ENCODE peak calls at places on chromosome 19, in five cellular contexts. One of them, this sample, is unnamed.
A peak's percentile ranks its signal among the peaks of the same experiment; 100 is the strongest.

GRCh38 chr19:35446194-35446593 is 1.9 kb upstream of the FFAR2 start:
- DNase-seq in PC-9: no peak
- DNase-seq in fibroblast of the aortic adventitia: no peak
- DNase-seq in body of pancreas: no peak
- DNase-seq in GM10248: peak; percentile 47
- DNase-seq in this sample: no peak

GRCh38 chr19:800360-801029 is 3.2 kb downstream of the PTBP1 start:
- DNase-seq in PC-9: peak; percentile 71
- DNase-seq in fibroblast of the aortic adventitia: peak; percentile 61
- DNase-seq in body of pancreas: peak; percentile 74
- DNase-seq in GM10248: no peak
- DNase-seq in this sample: peak; percentile 47

GRCh38 chr19:958967-959685 is 25.0 kb upstream of the WDR18 start:
- DNase-seq in PC-9: no peak
- DNase-seq in fibroblast of the aortic adventitia: no peak
- DNase-seq in body of pancreas: no peak
- DNase-seq in GM10248: no peak
- DNase-seq in this sample: no peak

GRCh38 chr19:9144920-9145319 is 4.7 kb downstream of the ZNF317 start:
- DNase-seq in PC-9: no peak
- DNase-seq in fibroblast of the aortic adventitia: peak; percentile 6
- DNase-seq in body of pancreas: no peak
- DNase-seq in GM10248: no peak
- DNase-seq in this sample: peak; percentile 13

GRCh38 chr19:19134687-19135158 is 3.6 kb downstream of the TMEM161A start:
- DNase-seq in PC-9: no peak
- DNase-seq in fibroblast of the aortic adventitia: no peak
- DNase-seq in body of pancreas: peak; percentile 53
- DNase-seq in GM10248: no peak
- DNase-seq in this sample: no peak

GRCh38 chr19:58483776-58484175 is 7.6 kb downstream of the ZNF446 start:
- DNase-seq in PC-9: no peak
- DNase-seq in fibroblast of the aortic adventitia: no peak
- DNase-seq in body of pancreas: no peak
- DNase-seq in GM10248: no peak
- DNase-seq in this sample: no peak

GRCh38 chr19:50371914-50372475 is 4.3 kb upstream of the NR1H2 start:
- DNase-seq in PC-9: no peak
- DNase-seq in fibroblast of the aortic adventitia: no peak
- DNase-seq in body of pancreas: no peak
- DNase-seq in GM10248: no peak
- DNase-seq in this sample: no peak

GRCh38 chr19:54169149-54169731 is 3.7 kb downstream of the TMC4 start:
- DNase-seq in PC-9: no peak
- DNase-seq in fibroblast of the aortic adventitia: no peak
- DNase-seq in body of pancreas: no peak
- DNase-seq in GM10248: no peak
- DNase-seq in this sample: no peak

GRCh38 chr19:29564574-29565005 is 38.8 kb downstream of the VSTM2B start:
- DNase-seq in PC-9: no peak
- DNase-seq in fibroblast of the aortic adventitia: no peak
- DNase-seq in body of pancreas: no peak
- DNase-seq in GM10248: no peak
- DNase-seq in this sample: no peak

GRCh38 chr19:54947381-54947780 is at the start of gene NLRP7:
- DNase-seq in PC-9: no peak
- DNase-seq in fibroblast of the aortic adventitia: no peak
- DNase-seq in body of pancreas: no peak
- DNase-seq in GM10248: no peak
- DNase-seq in this sample: no peak

GRCh38 chr19:14614099-14614412 is 31.2 kb downstream of the CLEC17A start:
- DNase-seq in PC-9: no peak
- DNase-seq in fibroblast of the aortic adventitia: no peak
- DNase-seq in body of pancreas: no peak
- DNase-seq in GM10248: peak; percentile 65
- DNase-seq in this sample: no peak

GRCh38 chr19:46726551-46726950 is 9.6 kb upstream of the PRKD2 start:
- DNase-seq in PC-9: peak; percentile 23
- DNase-seq in fibroblast of the aortic adventitia: no peak
- DNase-seq in body of pancreas: no peak
- DNase-seq in GM10248: no peak
- DNase-seq in this sample: no peak

GRCh38 chr19:49923055-49924003 is 5.7 kb upstream of the ATF5 start:
- DNase-seq in PC-9: no peak
- DNase-seq in fibroblast of the aortic adventitia: no peak
- DNase-seq in body of pancreas: no peak
- DNase-seq in GM10248: no peak
- DNase-seq in this sample: no peak

GRCh38 chr19:49881672-49882394 is 4.3 kb downstream of the TBC1D17 start:
- DNase-seq in PC-9: no peak
- DNase-seq in fibroblast of the aortic adventitia: no peak
- DNase-seq in body of pancreas: peak; percentile 11
- DNase-seq in GM10248: no peak
- DNase-seq in this sample: peak; percentile 41

GRCh38 chr19:5921777-5922176 is 7.7 kb downstream of the CAPS start:
- DNase-seq in PC-9: no peak
- DNase-seq in fibroblast of the aortic adventitia: no peak
- DNase-seq in body of pancreas: no peak
- DNase-seq in GM10248: no peak
- DNase-seq in this sample: no peak

GRCh38 chr19:16032509-16033135 is 43.7 kb upstream of the TPM4 start:
- DNase-seq in PC-9: no peak
- DNase-seq in fibroblast of the aortic adventitia: no peak
- DNase-seq in body of pancreas: no peak
- DNase-seq in GM10248: no peak
- DNase-seq in this sample: no peak

GRCh38 chr19:13843104-13843921 is 33.6 kb upstream of the NANOS3 start:
- DNase-seq in PC-9: peak; percentile 87
- DNase-seq in fibroblast of the aortic adventitia: peak; percentile 50
- DNase-seq in body of pancreas: peak; percentile 72
- DNase-seq in GM10248: no peak
- DNase-seq in this sample: peak; percentile 65

GRCh38 chr19:1449467-1450442 is at the start of gene APC2:
- DNase-seq in PC-9: no peak
- DNase-seq in fibroblast of the aortic adventitia: no peak
- DNase-seq in body of pancreas: no peak
- DNase-seq in GM10248: no peak
- DNase-seq in this sample: no peak

GRCh38 chr19:34172661-34173144 is 399 bp downstream of the LSM14A start:
- DNase-seq in PC-9: no peak
- DNase-seq in fibroblast of the aortic adventitia: no peak
- DNase-seq in body of pancreas: peak; percentile 22
- DNase-seq in GM10248: no peak
- DNase-seq in this sample: peak; percentile 44

GRCh38 chr19:16325671-16326400 is 1.2 kb downstream of the KLF2 start:
- DNase-seq in PC-9: no peak
- DNase-seq in fibroblast of the aortic adventitia: peak; percentile 46
- DNase-seq in body of pancreas: no peak
- DNase-seq in GM10248: no peak
- DNase-seq in this sample: peak; percentile 63

GRCh38 chr19:20359933-20360720 is 193.1 kb downstream of the ZNF486 start:
- DNase-seq in PC-9: no peak
- DNase-seq in fibroblast of the aortic adventitia: no peak
- DNase-seq in body of pancreas: peak; percentile 28
- DNase-seq in GM10248: no peak
- DNase-seq in this sample: no peak

GRCh38 chr19:48750351-48750750 is 2.1 kb downstream of the FUT1 start:
- DNase-seq in PC-9: no peak
- DNase-seq in fibroblast of the aortic adventitia: no peak
- DNase-seq in body of pancreas: peak; percentile 47
- DNase-seq in GM10248: no peak
- DNase-seq in this sample: no peak

GRCh38 chr19:14089662-14090508 is 666 bp downstream of the SAMD1 start:
- DNase-seq in PC-9: no peak
- DNase-seq in fibroblast of the aortic adventitia: peak; percentile 57
- DNase-seq in body of pancreas: peak; percentile 53
- DNase-seq in GM10248: peak; percentile 45
- DNase-seq in this sample: peak; percentile 68

GRCh38 chr19:31902821-31903220 is 442.6 kb upstream of the ZNF507 start:
- DNase-seq in PC-9: no peak
- DNase-seq in fibroblast of the aortic adventitia: no peak
- DNase-seq in body of pancreas: no peak
- DNase-seq in GM10248: no peak
- DNase-seq in this sample: no peak

GRCh38 chr19:44867578-44867977 is 21.5 kb downstream of the NECTIN2 start:
- DNase-seq in PC-9: no peak
- DNase-seq in fibroblast of the aortic adventitia: no peak
- DNase-seq in body of pancreas: no peak
- DNase-seq in GM10248: no peak
- DNase-seq in this sample: no peak

GRCh38 chr19:2834294-2834871 is 6.9 kb upstream of the ZNF555 start:
- DNase-seq in PC-9: no peak
- DNase-seq in fibroblast of the aortic adventitia: no peak
- DNase-seq in body of pancreas: no peak
- DNase-seq in GM10248: no peak
- DNase-seq in this sample: no peak

GRCh38 chr19:38642176-38642575 is 5.3 kb upstream of the ACTN4 start:
- DNase-seq in PC-9: no peak
- DNase-seq in fibroblast of the aortic adventitia: no peak
- DNase-seq in body of pancreas: no peak
- DNase-seq in GM10248: no peak
- DNase-seq in this sample: no peak

GRCh38 chr19:4508698-4509097 is 9.6 kb downstream of the PLIN4 start:
- DNase-seq in PC-9: no peak
- DNase-seq in fibroblast of the aortic adventitia: no peak
- DNase-seq in body of pancreas: no peak
- DNase-seq in GM10248: no peak
- DNase-seq in this sample: no peak

GRCh38 chr19:16067205-16067938 is 8.9 kb upstream of the TPM4 start:
- DNase-seq in PC-9: peak; percentile 71
- DNase-seq in fibroblast of the aortic adventitia: peak; percentile 92
- DNase-seq in body of pancreas: peak; percentile 58
- DNase-seq in GM10248: no peak
- DNase-seq in this sample: peak; percentile 94

GRCh38 chr19:6071840-6072239 is 38.5 kb downstream of the RFX2 start:
- DNase-seq in PC-9: no peak
- DNase-seq in fibroblast of the aortic adventitia: peak; percentile 52
- DNase-seq in body of pancreas: no peak
- DNase-seq in GM10248: no peak
- DNase-seq in this sample: no peak

GRCh38 chr19:17327654-17328516 is 6.8 kb downstream of the ANO8 start:
- DNase-seq in PC-9: peak; percentile 87
- DNase-seq in fibroblast of the aortic adventitia: no peak
- DNase-seq in body of pancreas: peak; percentile 66
- DNase-seq in GM10248: peak; percentile 81
- DNase-seq in this sample: peak; percentile 68
- TF ChIP-seq CTCF in PC-9: peak; percentile 70
- TF ChIP-seq CTCF in fibroblast of the aortic adventitia: no peak
- TF ChIP-seq CTCF in body of pancreas: peak; percentile 30
- TF ChIP-seq CTCF in GM10248: no peak
- TF ChIP-seq CTCF in this sample: no peak

GRCh38 chr19:11291415-11291814 is 4.5 kb upstream of the TSPAN16 start:
- DNase-seq in PC-9: no peak
- DNase-seq in fibroblast of the aortic adventitia: no peak
- DNase-seq in body of pancreas: no peak
- DNase-seq in GM10248: no peak
- DNase-seq in this sample: no peak

GRCh38 chr19:11291991-11292390 is 4.0 kb upstream of the TSPAN16 start:
- DNase-seq in PC-9: no peak
- DNase-seq in fibroblast of the aortic adventitia: no peak
- DNase-seq in body of pancreas: no peak
- DNase-seq in GM10248: no peak
- DNase-seq in this sample: no peak

GRCh38 chr19:11286312-11286974 is 9.5 kb upstream of the TSPAN16 start:
- DNase-seq in PC-9: no peak
- DNase-seq in fibroblast of the aortic adventitia: peak; percentile 49
- DNase-seq in body of pancreas: no peak
- DNase-seq in GM10248: no peak
- DNase-seq in this sample: peak; percentile 88

GRCh38 chr19:11284535-11284934 is 11.4 kb upstream of the TSPAN16 start:
- DNase-seq in PC-9: no peak
- DNase-seq in fibroblast of the aortic adventitia: no peak
- DNase-seq in body of pancreas: no peak
- DNase-seq in GM10248: no peak
- DNase-seq in this sample: no peak

GRCh38 chr19:11288349-11288748 is 7.6 kb upstream of the TSPAN16 start:
- DNase-seq in PC-9: no peak
- DNase-seq in fibroblast of the aortic adventitia: peak; percentile 50
- DNase-seq in body of pancreas: no peak
- DNase-seq in GM10248: no peak
- DNase-seq in this sample: peak; percentile 57
- TF ChIP-seq CTCF in PC-9: peak; percentile 84
- TF ChIP-seq CTCF in fibroblast of the aortic adventitia: peak; percentile 72
- TF ChIP-seq CTCF in body of pancreas: peak; percentile 36
- TF ChIP-seq CTCF in GM10248: peak; percentile 6
- TF ChIP-seq CTCF in this sample: peak; percentile 66

DNA sequence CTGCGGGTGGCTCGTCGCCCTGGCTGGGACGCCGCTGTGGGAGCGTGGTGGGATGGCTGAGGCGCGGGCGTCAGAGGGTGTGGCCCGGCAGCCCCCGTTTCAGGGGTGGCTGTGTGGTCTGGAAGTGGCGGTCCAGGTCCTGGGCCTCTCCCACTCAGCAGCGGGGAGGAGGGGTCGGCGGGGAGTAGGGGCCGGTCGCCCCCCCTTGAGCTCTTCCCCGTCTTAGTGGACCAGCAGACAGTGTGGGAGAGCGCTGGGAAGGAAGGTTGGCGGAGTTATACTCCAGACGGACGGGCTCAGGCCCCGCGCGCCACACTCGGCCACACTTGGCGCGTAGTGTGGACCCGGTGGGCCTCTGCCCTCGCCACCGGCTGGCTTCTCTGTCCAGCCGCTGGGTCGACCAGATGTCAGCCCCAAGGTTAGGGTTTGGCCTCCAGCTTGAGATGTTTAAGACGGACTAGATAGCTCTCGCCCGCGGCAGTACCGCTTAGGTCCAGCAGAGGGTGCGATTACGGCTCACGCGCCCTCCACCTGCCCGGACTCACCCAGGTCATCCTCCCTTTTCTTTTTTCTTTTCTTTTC is 21.7 kb upstream of the ZNF429 start:
- DNase-seq in PC-9: no peak
- DNase-seq in fibroblast of the aortic adventitia: peak; percentile 1
- DNase-seq in body of pancreas: peak; percentile 55
- DNase-seq in GM10248: peak; percentile 50
- DNase-seq in this sample: peak; percentile 22
- TF ChIP-seq CTCF in PC-9: peak; percentile 61
- TF ChIP-seq CTCF in fibroblast of the aortic adventitia: peak; percentile 37
- TF ChIP-seq CTCF in body of pancreas: peak; percentile 55
- TF ChIP-seq CTCF in GM10248: peak; percentile 49
- TF ChIP-seq CTCF in this sample: peak; percentile 48

GRCh38 chr19:41408256-41408655 is 10.6 kb downstream of the BCKDHA start:
- DNase-seq in PC-9: no peak
- DNase-seq in fibroblast of the aortic adventitia: no peak
- DNase-seq in body of pancreas: no peak
- DNase-seq in GM10248: no peak
- DNase-seq in this sample: no peak
- TF ChIP-seq CTCF in PC-9: no peak
- TF ChIP-seq CTCF in fibroblast of the aortic adventitia: no peak
- TF ChIP-seq CTCF in body of pancreas: no peak
- TF ChIP-seq CTCF in GM10248: peak; percentile 25
- TF ChIP-seq CTCF in this sample: no peak

This sample was measured in cardiac fibroblast.